ENCODE peak calls at places on chromosomes 2 and 18, in nine cellular contexts. Y, C, D, B, A, R, T, W and F are unnamed samples.

GRCh38 chr2:102872388-102872787 is 110.6 kb downstream of the TMEM182 start:
- DNase-seq in C (peak; percentile 2), A (no peak), Y (peak; percentile 35), W (no peak), R (peak; percentile 4), T (no peak), D (no peak), B (no peak), F (peak; percentile 10)

GRCh38 chr2:2586068-2586776 is 255.1 kb upstream of the MYT1L start:
- DNase-seq in T (no peak), D (no peak), R (no peak), B (no peak), Y (no peak), A (no peak), W (no peak), C (no peak), F (no peak)

GRCh38 chr2:10911291-10912075 is at the start of gene KCNF1:
- DNase-seq in A (no peak), Y (peak; percentile 26), W (peak; percentile 55), B (no peak), R (no peak), C (peak; percentile 66), D (peak; percentile 55), T (peak; percentile 40), F (no peak)

GRCh38 chr18:78642561-78643398 is 336.8 kb upstream of the SALL3 start:
- DNase-seq in A (no peak), W (no peak), B (no peak), R (no peak), D (no peak), T (no peak), Y (no peak), C (no peak), F (no peak)

GRCh38 chr2:6823111-6823510 is 42.6 kb downstream of the CMPK2 start:
- DNase-seq in W (peak; percentile 12), R (no peak), A (no peak), Y (no peak), D (no peak), T (no peak), B (no peak), C (peak; percentile 10), F (no peak)

GRCh38 chr2:133667085-133667484 is 98.8 kb upstream of the NCKAP5 start:
- DNase-seq in T (no peak), W (peak; percentile 54), B (no peak), A (no peak), Y (no peak), R (no peak), C (peak; percentile 44), D (no peak), F (no peak)

GRCh38 chr18:79454034-79454735 is 58.5 kb downstream of the NFATC1 start:
- DNase-seq in T (no peak), B (no peak), Y (no peak), D (no peak), A (no peak), C (no peak), W (peak; percentile 55), R (no peak), F (no peak)

GRCh38 chr18:75280427-75281280 is 70.1 kb downstream of the TSHZ1 start:
- DNase-seq in R (no peak), T (no peak), A (no peak), C (no peak), Y (no peak), W (peak; percentile 7), D (peak; percentile 13), B (no peak), F (no peak)

GRCh38 chr2:217878865-217879595 is 123.8 kb downstream of the TNS1 start:
- DNase-seq in W (no peak), T (no peak), A (no peak), C (no peak), D (no peak), B (no peak), Y (peak; percentile 21), R (no peak), F (peak; percentile 17)

GRCh38 chr18:75456277-75456676 is 28.8 kb upstream of the SMIM21 start:
- DNase-seq in A (no peak), B (no peak), R (no peak), T (no peak), W (peak; percentile 12), D (no peak), C (peak; percentile 29), Y (no peak), F (no peak)

GRCh38 chr18:48330016-48330991 is 78.9 kb downstream of the ZBTB7C start:
- DNase-seq in T (peak; percentile 23), C (peak; percentile 72), W (peak; percentile 90), R (peak; percentile 47), D (peak; percentile 79), A (no peak), Y (no peak), B (peak; percentile 52), F (peak; percentile 78)

GRCh38 chr2:198283149-198283548 is 478.8 kb downstream of the PLCL1 start:
- DNase-seq in W (no peak), D (no peak), B (no peak), T (no peak), C (peak; percentile 31), A (no peak), Y (no peak), R (no peak), F (no peak)

GRCh38 chr18:48929951-48930713 is 20.6 kb downstream of the SMAD7 start:
- DNase-seq in T (no peak), R (no peak), Y (peak; percentile 62), B (no peak), D (no peak), W (peak; percentile 72), C (peak; percentile 68), A (no peak), F (peak; percentile 78)

GRCh38 chr18:75204262-75204977 is 4.5 kb downstream of the PTGR3 start:
- DNase-seq in B (no peak), C (peak; percentile 62), D (no peak), R (no peak), A (no peak), W (peak; percentile 50), Y (no peak), T (no peak), F (no peak)

GRCh38 chr2:232336956-232337700 is 41.4 kb upstream of the ALPP start:
- DNase-seq in W (no peak), C (no peak), Y (no peak), B (no peak), T (no peak), R (no peak), A (no peak), D (no peak), F (no peak)

GRCh38 chr2:4715065-4715464 is 977.1 kb upstream of the SOX11 start:
- DNase-seq in W (no peak), Y (peak; percentile 30), C (no peak), D (no peak), R (no peak), B (no peak), A (no peak), T (no peak), F (no peak)

GRCh38 chr2:141199711-141200110 is 931.1 kb downstream of the LRP1B start:
- DNase-seq in C (no peak), D (no peak), A (no peak), R (no peak), Y (no peak), B (no peak), T (no peak), W (peak; percentile 52), F (no peak)

GRCh38 chr18:55338955-55339662 is 248.9 kb downstream of the TCF4 start:
- DNase-seq in Y (no peak), A (no peak), C (peak; percentile 44), R (no peak), W (no peak), B (no peak), T (no peak), D (no peak), F (no peak)

GRCh38 chr2:169422120-169422519 is 57.2 kb upstream of the BBS5 start:
- DNase-seq in R (no peak), C (no peak), W (no peak), Y (no peak), B (no peak), A (no peak), D (no peak), T (no peak), F (no peak)

GRCh38 chr2:196957442-196957841 is 30.9 kb upstream of the PGAP1 start:
- DNase-seq in W (no peak), A (no peak), D (no peak), B (no peak), R (no peak), Y (no peak), T (no peak), C (no peak), F (no peak)

GRCh38 chr18:3044931-3045698 is 32.2 kb upstream of the LPIN2 start:
- DNase-seq in R (no peak), T (peak; percentile 31), D (peak; percentile 14), W (no peak), Y (no peak), C (no peak), B (no peak), A (peak; percentile 2), F (no peak)

GRCh38 chr2:12303181-12304030 is 413.3 kb upstream of the TRIB2 start:
- DNase-seq in Y (peak; percentile 89), D (peak; percentile 25), W (peak; percentile 99), C (peak; percentile 99), B (no peak), R (no peak), A (no peak), T (no peak), F (peak; percentile 72)

GRCh38 chr2:124254621-124255020 is 229.5 kb downstream of the CNTNAP5 start:
- DNase-seq in C (peak; percentile 65), R (no peak), D (peak; percentile 2), Y (no peak), B (no peak), W (peak; percentile 5), A (no peak), T (no peak), F (no peak)

GRCh38 chr2:85852979-85853498 is 35.8 kb downstream of the ST3GAL5 start:
- DNase-seq in C (no peak), Y (no peak), D (no peak), W (no peak), B (peak; percentile 25), R (no peak), A (no peak), T (no peak), F (no peak)

GRCh38 chr2:241964133-241964532 is 94.6 kb downstream of the RTP5 start:
- DNase-seq in D (no peak), C (no peak), R (no peak), W (no peak), Y (no peak), A (no peak), T (no peak), B (no peak), F (no peak)

GRCh38 chr2:237156857-237157550 is 71.3 kb downstream of the COPS8 start:
- DNase-seq in T (no peak), D (no peak), W (no peak), C (no peak), Y (no peak), R (no peak), B (no peak), A (no peak), F (no peak)

GRCh38 chr2:85213893-85214512 is 80.8 kb downstream of the TCF7L1 start:
- DNase-seq in T (no peak), A (no peak), Y (no peak), B (no peak), W (no peak), R (no peak), D (no peak), C (no peak), F (no peak)

GRCh38 chr18:36211612-36212065 is 24.3 kb downstream of the MOCOS start:
- DNase-seq in B (no peak), W (no peak), C (peak; percentile 4), T (no peak), A (no peak), Y (no peak), D (no peak), R (no peak), F (no peak)

GRCh38 chr2:151808258-151809072 is 19.8 kb downstream of the ARL5A start:
- DNase-seq in Y (peak; percentile 35), T (no peak), D (peak; percentile 28), A (no peak), B (no peak), C (peak; percentile 47), W (peak; percentile 40), R (no peak), F (peak; percentile 39)

GRCh38 chr18:25786778-25787177 is 303.6 kb downstream of the SS18 start:
- DNase-seq in R (no peak), D (no peak), Y (no peak), B (no peak), A (no peak), C (peak; percentile 58), T (no peak), W (peak; percentile 80), F (no peak)

GRCh38 chr2:234963785-234964615 is 12.2 kb downstream of the SH3BP4 start:
- DNase-seq in Y (no peak), W (peak; percentile 90), R (peak; percentile 38), D (peak; percentile 78), T (no peak), C (peak; percentile 88), A (no peak), B (peak; percentile 74), F (no peak)